ENCODE peak calls at places on chromosomes 2 and 18, in nine cellular contexts. D is SW480, J is neural progenitor cell, A is M059J, V is COR-L47, Y is foreskin fibroblast, C is AG04450, R is NCI-H1417, S is anterior cingulate cortex. W is an unnamed sample.
A peak's percentile ranks its signal among the peaks of the same experiment; 100 is the strongest.

GRCh38 chr18:2821695-2822094 is 25.1 kb upstream of the EMILIN2 start:
- DNase-seq in A (no peak), V (no peak), Y (no peak), R (no peak), J (no peak), D (no peak), S (no peak), C (no peak), W (no peak)

GRCh38 chr2:3586220-3586619 is 8.7 kb upstream of the COLEC11 start:
- DNase-seq in R (no peak), J (no peak), D (no peak), S (no peak), C (no peak), A (no peak), Y (no peak), V (no peak), W (no peak)

GRCh38 chr2:86225581-86225980 is 26.3 kb downstream of the MRPL35 start:
- DNase-seq in S (peak; percentile 16), C (no peak), Y (peak; percentile 31), A (no peak), R (no peak), V (no peak), D (no peak), J (no peak), W (no peak)

GRCh38 chr2:185417111-185417510 is 321.5 kb upstream of the FSIP2 start:
- DNase-seq in Y (no peak), R (no peak), S (no peak), A (peak; percentile 57), C (no peak), D (no peak), J (no peak), V (no peak), W (no peak)

GRCh38 chr18:31990823-31991222 is 27.8 kb upstream of the RNF125 start:
- DNase-seq in S (no peak), Y (no peak), A (peak; percentile 6), D (no peak), V (no peak), C (no peak), R (no peak), J (no peak), W (no peak)

GRCh38 chr18:13530879-13531387 is 195.4 kb downstream of the FAM210A start:
- DNase-seq in V (peak; percentile 40), A (peak; percentile 56), D (peak; percentile 37), J (peak; percentile 52), S (peak; percentile 68), R (no peak), C (no peak), Y (peak; percentile 14), W (peak; percentile 33)

GRCh38 chr2:100761365-100761764 is 58.6 kb upstream of the NPAS2 start:
- DNase-seq in D (no peak), J (no peak), C (no peak), S (no peak), V (no peak), R (no peak), A (no peak), Y (no peak), W (no peak)

GRCh38 chr2:8196311-8196710 is 485.5 kb upstream of the ID2 start:
- DNase-seq in S (no peak), V (no peak), A (no peak), R (no peak), J (no peak), D (no peak), Y (no peak), C (no peak), W (no peak)

GRCh38 chr2:106885326-106885725 is 641 bp downstream of the ST6GAL2 start:
- DNase-seq in A (no peak), D (no peak), V (no peak), R (no peak), J (peak; percentile 63), C (no peak), Y (no peak), S (no peak), W (no peak)

GRCh38 chr2:104944495-104944894 is 90.6 kb downstream of the POU3F3 start:
- DNase-seq in A (peak; percentile 6), Y (peak; percentile 1), J (peak; percentile 63), D (peak; percentile 64), R (peak; percentile 15), C (no peak), S (no peak), V (no peak), W (no peak)

GRCh38 chr2:39494784-39495251 is 57.7 kb upstream of the MAP4K3 start:
- DNase-seq in D (no peak), C (peak; percentile 89), S (no peak), A (peak; percentile 96), J (peak; percentile 24), V (no peak), R (no peak), Y (peak; percentile 98), W (peak; percentile 99)

GRCh38 chr2:190023860-190024259 is 38.7 kb downstream of the MSTN start:
- DNase-seq in Y (peak; percentile 13), V (peak; percentile 73), R (peak; percentile 33), S (no peak), C (peak; percentile 2), D (peak; percentile 72), A (peak; percentile 46), J (peak; percentile 69), W (no peak)

GRCh38 chr2:144516417-144516980 is 3.4 kb downstream of the ZEB2 start:
- DNase-seq in S (no peak), A (peak; percentile 54), Y (no peak), D (no peak), J (peak; percentile 50), V (no peak), C (no peak), R (peak; percentile 23), W (peak; percentile 70)

GRCh38 chr2:192017844-192018243 is 171.0 kb upstream of the CAVIN2 start:
- DNase-seq in J (no peak), C (no peak), S (no peak), D (no peak), R (no peak), Y (no peak), A (no peak), V (no peak), W (no peak)

GRCh38 chr2:162146906-162147305 is 5.1 kb downstream of the GCG start:
- DNase-seq in S (no peak), V (no peak), D (no peak), R (no peak), J (no peak), A (peak; percentile 44), C (no peak), Y (no peak), W (no peak)

GRCh38 chr2:222944552-222944951 is 83.7 kb downstream of the ACSL3 start:
- DNase-seq in A (peak; percentile 11), V (no peak), J (no peak), R (no peak), S (no peak), D (no peak), C (no peak), Y (no peak), W (no peak)

GRCh38 chr2:235658371-235659174 is 164.7 kb downstream of the AGAP1 start:
- DNase-seq in D (no peak), C (no peak), J (peak; percentile 81), Y (no peak), S (peak; percentile 34), V (no peak), R (peak; percentile 62), A (no peak), W (no peak)

GRCh38 chr2:62423235-62423634 is 82.8 kb downstream of the TMEM17 start:
- DNase-seq in C (no peak), V (no peak), A (peak; percentile 31), R (no peak), D (peak; percentile 15), S (no peak), Y (peak; percentile 8), J (peak; percentile 31), W (no peak)

GRCh38 chr18:22609642-22610041 is 191.9 kb upstream of the CTAGE1 start:
- DNase-seq in S (no peak), Y (no peak), V (no peak), R (no peak), D (peak; percentile 4), J (peak; percentile 42), C (no peak), A (peak; percentile 79), W (no peak)

GRCh38 chr2:168585700-168586099 is 129.6 kb downstream of the CERS6 start:
- DNase-seq in S (no peak), C (no peak), J (no peak), V (no peak), R (no peak), A (no peak), D (no peak), Y (no peak), W (no peak)